ENCODE peak calls at places on chromosomes 6 and 20, in four cellular contexts. G is astrocyte of the cerebellum; F is fibroblast of lung; P is effector CD4-positive, alpha-beta T cell. Q is an unnamed sample.
A peak's percentile ranks its signal among the peaks of the same experiment; 100 is the strongest.

GRCh38 chr20:61846741-61847419 is 218.8 kb downstream of the TAF4 start:
- DNase-seq in G (no peak), F (no peak), P (no peak), Q (no peak)

GRCh38 chr6:4136354-4136831 is 1.0 kb upstream of the ECI2 start:
- DNase-seq in F (no peak), P (no peak), G (no peak), Q (no peak)

GRCh38 chr20:23091741-23092408 is 5.8 kb upstream of the CD93 start:
- DNase-seq in P (no peak), F (no peak), G (peak; percentile 8), Q (no peak)

GRCh38 chr6:113047148-113047547 is 700.0 kb downstream of the RFPL4B start:
- DNase-seq in P (no peak), F (peak; percentile 88), G (peak; percentile 15), Q (no peak)

GRCh38 chr20:9241721-9242427 is 173.0 kb downstream of the PLCB4 start:
- DNase-seq in P (no peak), F (peak; percentile 78), G (peak; percentile 39), Q (no peak)

GRCh38 chr6:52417675-52418111 is 2.4 kb upstream of the EFHC1 start:
- DNase-seq in G (peak; percentile 66), P (no peak), F (peak; percentile 90), Q (no peak)

GRCh38 chr6:28656715-28657114 is 131.0 kb downstream of the GPX5 start:
- DNase-seq in G (no peak), P (no peak), F (no peak), Q (no peak)

GRCh38 chr6:119137194-119138072 is 59.0 kb upstream of the FAM184A start:
- DNase-seq in F (peak; percentile 29), G (no peak), P (no peak), Q (no peak)

GRCh38 chr6:129131282-129131681 is 248.3 kb downstream of the LAMA2 start:
- DNase-seq in G (no peak), F (no peak), P (no peak), Q (no peak)